ENCODE peak calls at places on chromosomes 11 and 22, in nine cellular contexts. I is spleen, G is BE2C, D is prostate gland, W is adipocyte, T is fibroblast of lung, S is neural progenitor cell, E is HCT116, F is lower lobe of right lung. Y is an unnamed sample. For H3K4me1 and H3K36me3, the result is how much of the 10 kb centered on the place peaks cover.

GRCh38 chr11:33515347-33515746 is 185.3 kb downstream of the C11orf91 start:
- DNase-seq in I (no peak), G (no peak), D (no peak), W (no peak), T (peak), S (no peak), E (no peak), F (no peak), Y (no peak)

GRCh38 chr22:49004484-49005399 is 822.9 kb downstream of the BRD1 start:
- DNase-seq in I (peak), G (no peak), D (peak), W (no peak), T (no peak), S (no peak), E (no peak), F (no peak), Y (no peak)

GRCh38 chr11:62402226-62402625 is 16.6 kb upstream of the SCGB1A1 start:
- DNase-seq in I (peak), G (no peak), D (no peak), W (no peak), T (no peak), S (no peak), E (no peak), F (peak), Y (no peak)

GRCh38 chr22:26648011-26648497 is 9.3 kb upstream of the MIAT start:
- DNase-seq in I (peak), G (peak), D (no peak), W (no peak), T (no peak), S (peak), E (no peak), F (no peak), Y (no peak)

GRCh38 chr11:118201966-118202365 is 22.8 kb downstream of the JAML start:
- DNase-seq in I (no peak), G (no peak), D (no peak), W (no peak), T (no peak), S (no peak), E (no peak), F (no peak), Y (no peak)

GRCh38 chr11:10392680-10393079 is 62.4 kb upstream of the AMPD3 start:
- DNase-seq in I (no peak), G (no peak), D (no peak), W (peak), T (peak), S (no peak), E (no peak), F (no peak), Y (no peak)

GRCh38 chr11:66055021-66055420 is 2.9 kb downstream of the SF3B2 start:
- DNase-seq in I (peak), G (no peak), D (no peak), W (no peak), T (no peak), S (no peak), E (no peak), F (no peak), Y (no peak)

GRCh38 chr11:3840870-3841425 is at the start of gene RHOG:
- DNase-seq in I (peak), G (peak), D (peak), W (peak), T (peak), S (no peak), E (no peak), F (peak), Y (peak)

GRCh38 chr22:22588485-22589164 is 29.6 kb upstream of the PRAME start:
- DNase-seq in I (no peak), G (no peak), D (no peak), W (no peak), T (no peak), S (no peak), E (no peak), F (no peak), Y (no peak)

GRCh38 chr11:95304777-95305176 is 73.8 kb upstream of the SESN3 start:
- DNase-seq in I (no peak), G (no peak), D (no peak), W (no peak), T (no peak), S (no peak), E (no peak), F (no peak), Y (no peak)

DNA sequence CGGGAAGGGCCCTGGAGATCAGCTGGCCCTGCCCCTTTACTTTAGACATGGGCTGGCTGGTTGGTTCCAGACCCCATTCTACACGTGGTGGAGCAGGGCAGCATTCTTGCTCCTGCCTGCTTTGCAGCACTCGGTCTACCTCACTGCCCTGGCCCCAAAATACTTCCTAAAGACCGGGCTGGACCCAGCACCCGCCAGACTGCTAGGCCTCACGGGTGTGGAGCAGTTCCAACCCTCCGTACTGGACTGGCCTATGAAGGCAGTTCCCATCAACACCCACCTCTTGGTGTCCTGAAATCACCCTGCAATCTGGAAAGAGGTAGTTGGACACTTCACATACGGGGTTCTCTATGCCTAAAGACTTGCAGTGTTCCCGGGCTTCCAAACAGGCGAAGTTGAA is 6.4 kb downstream of the MCAT start:
- DNase-seq in I (no peak), G (no peak), D (no peak), W (no peak), T (no peak), S (no peak), E (no peak), F (no peak), Y (no peak)
- H3K4me1 ChIP-seq in I (under half), G (under half), D (under half), W (under half), T (under half), S (under half), E (under half), F (under half), Y (under half)

DNA sequence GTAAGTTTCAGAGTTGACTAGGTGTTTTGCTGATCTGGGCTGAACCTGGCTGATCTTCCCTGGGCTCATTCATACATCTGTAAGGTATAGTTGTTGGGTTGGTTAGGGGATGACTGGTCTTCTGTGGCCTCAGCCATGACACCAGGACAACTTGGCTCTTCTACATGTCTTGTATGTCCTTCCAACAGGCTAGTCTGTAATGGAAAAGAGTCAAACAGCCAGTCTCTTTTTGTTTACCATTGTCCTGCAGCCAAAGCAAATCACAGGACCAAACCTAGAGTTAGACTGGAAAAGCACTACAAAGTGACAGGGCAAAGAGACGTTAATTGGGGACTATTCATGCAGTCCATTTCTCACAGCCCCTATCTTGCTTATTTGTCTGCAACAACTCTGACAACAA is 17.8 kb downstream of the SERPING1 start:
- DNase-seq in I (no peak), G (no peak), D (no peak), W (no peak), T (no peak), S (no peak), E (no peak), F (no peak), Y (no peak)
- H3K36me3 ChIP-seq in I (half or more), G (under half), D (under half), W (half or more), T (under half), S (under half), E (under half), F (half or more), Y (under half)

GRCh38 chr11:114178656-114179055 is 117.5 kb upstream of the NNMT start:
- DNase-seq in I (no peak), G (no peak), D (no peak), W (no peak), T (no peak), S (no peak), E (no peak), F (no peak), Y (no peak)
- H3K4me1 ChIP-seq in I (under half), G (under half), D (half or more), W (half or more), T (under half), S (under half), E (under half), F (half or more), Y (under half)

GRCh38 chr11:61120865-61121831 is 18.9 kb downstream of the CD5 start:
- DNase-seq in I (no peak), G (peak), D (no peak), W (no peak), T (peak), S (no peak), E (no peak), F (no peak), Y (peak)
- H3K36me3 ChIP-seq in I (under half), G (under half), D (under half), W (under half), T (under half), S (under half), E (under half), F (under half), Y (under half)

GRCh38 chr11:70066136-70066520 is 12.0 kb upstream of the ANO1 start:
- DNase-seq in I (no peak), G (no peak), D (no peak), W (no peak), T (no peak), S (no peak), E (no peak), F (no peak), Y (no peak)
- H3K4me1 ChIP-seq in I (under half), G (under half), D (under half), W (under half), T (under half), S (under half), E (half or more), F (under half), Y (under half)

DNA sequence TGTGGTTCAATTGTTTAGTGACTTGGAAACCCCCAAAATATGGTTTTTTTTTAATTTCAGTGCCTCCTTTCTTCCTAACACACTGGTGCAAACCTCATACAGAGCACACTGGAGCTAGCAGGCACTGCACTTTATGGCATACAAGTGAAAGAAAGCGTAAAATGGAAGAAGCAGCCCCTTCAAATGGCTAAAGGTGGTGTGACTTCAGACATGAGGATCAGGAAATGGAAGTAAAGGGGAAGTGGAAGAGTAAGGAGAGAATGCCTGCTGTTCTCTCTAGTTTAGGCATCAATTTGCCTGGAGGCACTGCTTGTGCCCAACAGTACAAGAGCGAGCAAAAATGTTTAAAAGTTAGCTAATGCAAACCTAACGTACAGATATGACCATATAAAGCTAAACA is 5.7 kb downstream of the RSF1 start:
- DNase-seq in I (no peak), G (no peak), D (no peak), W (no peak), T (no peak), S (no peak), E (no peak), F (no peak), Y (no peak)
- H3K36me3 ChIP-seq in I (under half), G (under half), D (under half), W (under half), T (under half), S (under half), E (under half), F (under half), Y (under half)

GRCh38 chr22:44700456-44700855 is 1.5 kb upstream of the PRR5 start:
- DNase-seq in I (no peak), G (no peak), D (no peak), W (no peak), T (no peak), S (no peak), E (no peak), F (no peak), Y (no peak)

GRCh38 chr22:44693756-44694155 is 8.2 kb upstream of the PRR5 start:
- DNase-seq in I (no peak), G (no peak), D (no peak), W (no peak), T (no peak), S (no peak), E (no peak), F (no peak), Y (no peak)

GRCh38 chr22:44701187-44701586 is 817 bp upstream of the PRR5 start:
- DNase-seq in I (no peak), G (no peak), D (no peak), W (no peak), T (no peak), S (no peak), E (no peak), F (no peak), Y (no peak)

GRCh38 chr22:44698531-44699421 is 3.2 kb upstream of the PRR5 start:
- DNase-seq in I (peak), G (no peak), D (peak), W (peak), T (peak), S (peak), E (no peak), F (no peak), Y (no peak)

GRCh38 chr22:44697423-44698179 is 4.4 kb upstream of the PRR5 start:
- DNase-seq in I (peak), G (peak), D (peak), W (peak), T (peak), S (peak), E (peak), F (peak), Y (no peak)
- H3K4me1 ChIP-seq in I (under half), G (under half), D (under half), W (under half), T (under half), S (under half), E (under half), F (under half), Y (under half)

GRCh38 chr22:39512026-39512425 is 8.3 kb upstream of the ATF4 start:
- DNase-seq in I (no peak), G (no peak), D (no peak), W (no peak), T (no peak), S (no peak), E (no peak), F (no peak), Y (no peak)
- H3K36me3 ChIP-seq in I (half or more), G (half or more), D (under half), W (half or more), T (under half), S (under half), E (half or more), F (half or more), Y (half or more)

GRCh38 chr22:40189979-40190378 is 12.3 kb downstream of the TNRC6B start:
- DNase-seq in I (no peak), G (no peak), D (no peak), W (no peak), T (peak), S (no peak), E (no peak), F (no peak), Y (no peak)

GRCh38 chr22:40183029-40183581 is 5.4 kb downstream of the TNRC6B start:
- DNase-seq in I (no peak), G (no peak), D (peak), W (peak), T (peak), S (peak), E (no peak), F (no peak), Y (no peak)

GRCh38 chr22:40182231-40182835 is 4.6 kb downstream of the TNRC6B start:
- DNase-seq in I (no peak), G (no peak), D (no peak), W (no peak), T (peak), S (no peak), E (no peak), F (no peak), Y (no peak)

GRCh38 chr22:40190501-40190900 is 12.8 kb downstream of the TNRC6B start:
- DNase-seq in I (no peak), G (peak), D (no peak), W (no peak), T (no peak), S (no peak), E (no peak), F (peak), Y (no peak)

DNA sequence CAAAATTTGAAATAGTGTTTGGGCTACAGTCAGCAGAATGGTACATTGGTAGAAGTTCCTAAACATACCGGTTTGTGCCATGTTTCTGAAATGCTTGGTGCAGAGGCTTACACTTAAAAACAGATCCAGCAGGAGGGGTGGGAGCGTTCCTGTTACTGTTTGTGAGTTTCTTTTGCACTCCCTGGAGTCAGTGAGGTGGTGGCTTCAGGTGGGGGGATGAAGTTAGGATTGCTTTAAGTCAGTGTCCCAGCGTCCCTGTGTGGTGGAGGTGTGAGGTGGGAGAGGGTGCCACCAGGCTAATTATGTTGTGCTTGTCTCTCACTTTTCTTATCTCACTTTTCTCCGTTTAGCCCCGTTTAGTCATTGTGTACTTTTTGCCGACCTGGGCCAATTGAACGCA is 9.7 kb downstream of the TNRC6B start:
- DNase-seq in I (no peak), G (no peak), D (no peak), W (no peak), T (no peak), S (no peak), E (no peak), F (no peak), Y (no peak)
- H3K4me1 ChIP-seq in I (under half), G (under half), D (under half), W (under half), T (under half), S (under half), E (under half), F (under half), Y (under half)

Y was measured in RWPE2.